ENCODE peak calls at places on chromosomes 2 and 18, in four cellular contexts. One of them, this sample, is unnamed. For H3K4me1, the result is how much of the 10 kb centered on the place peaks cover.

GRCh38 chr2:64639691-64640090 is 14.0 kb downstream of the SERTAD2 start:
- DNase-seq in upper lobe of right lung: no peak
- DNase-seq in Caco-2: no peak
- DNase-seq in left lung: no peak
- DNase-seq in this sample: no peak

GRCh38 chr2:227710986-227711385 is 6.8 kb downstream of the SLC19A3 start:
- DNase-seq in upper lobe of right lung: no peak
- DNase-seq in Caco-2: no peak
- DNase-seq in left lung: no peak
- DNase-seq in this sample: no peak

GRCh38 chr2:219562049-219563020 is 9.0 kb downstream of the OBSL1 start:
- DNase-seq in upper lobe of right lung: peak
- DNase-seq in Caco-2: no peak
- DNase-seq in left lung: no peak
- DNase-seq in this sample: no peak

GRCh38 chr2:189049709-189050108 is 75.5 kb downstream of the COL3A1 start:
- DNase-seq in upper lobe of right lung: no peak
- DNase-seq in Caco-2: no peak
- DNase-seq in left lung: no peak
- DNase-seq in this sample: no peak

GRCh38 chr2:21422050-21422449 is 298.3 kb downstream of the TDRD15 start:
- DNase-seq in upper lobe of right lung: peak
- DNase-seq in Caco-2: peak
- DNase-seq in left lung: peak
- DNase-seq in this sample: peak

GRCh38 chr2:7567646-7568045 is 650.4 kb downstream of the RNF144A start:
- DNase-seq in upper lobe of right lung: no peak
- DNase-seq in Caco-2: no peak
- DNase-seq in left lung: no peak
- DNase-seq in this sample: no peak

GRCh38 chr18:3444954-3445353 is 5.0 kb upstream of the TGIF1 start:
- DNase-seq in upper lobe of right lung: no peak
- DNase-seq in Caco-2: no peak
- DNase-seq in left lung: no peak
- DNase-seq in this sample: no peak

GRCh38 chr2:173828189-173829157 is 136.7 kb downstream of the SP3 start:
- DNase-seq in upper lobe of right lung: no peak
- DNase-seq in Caco-2: no peak
- DNase-seq in left lung: no peak
- DNase-seq in this sample: no peak

GRCh38 chr2:69169990-69170389 is 157.0 kb downstream of the ANTXR1 start:
- DNase-seq in upper lobe of right lung: no peak
- DNase-seq in Caco-2: no peak
- DNase-seq in left lung: no peak
- DNase-seq in this sample: no peak

GRCh38 chr18:22176282-22176621 is 6.9 kb downstream of the GATA6 start:
- DNase-seq in upper lobe of right lung: no peak
- DNase-seq in Caco-2: no peak
- DNase-seq in left lung: no peak
- DNase-seq in this sample: no peak

GRCh38 chr18:78636260-78636659 is 343.4 kb upstream of the SALL3 start:
- DNase-seq in upper lobe of right lung: no peak
- DNase-seq in Caco-2: no peak
- DNase-seq in left lung: no peak
- DNase-seq in this sample: no peak
- H3K4me3 ChIP-seq in upper lobe of right lung: no peak
- H3K4me3 ChIP-seq in Caco-2: no peak
- H3K4me3 ChIP-seq in left lung: no peak
- H3K4me3 ChIP-seq in this sample: no peak

GRCh38 chr2:237540823-237541222 is 25.6 kb upstream of the PRLH start:
- DNase-seq in upper lobe of right lung: no peak
- DNase-seq in Caco-2: no peak
- DNase-seq in left lung: no peak
- DNase-seq in this sample: no peak

GRCh38 chr2:237539681-237540080 is 26.7 kb upstream of the PRLH start:
- DNase-seq in upper lobe of right lung: no peak
- DNase-seq in Caco-2: no peak
- DNase-seq in left lung: no peak
- DNase-seq in this sample: no peak

GRCh38 chr2:237538001-237538720 is 28.2 kb upstream of the PRLH start:
- DNase-seq in upper lobe of right lung: no peak
- DNase-seq in Caco-2: no peak
- DNase-seq in left lung: no peak
- DNase-seq in this sample: no peak

GRCh38 chr2:237540223-237540775 is 26.1 kb upstream of the PRLH start:
- DNase-seq in upper lobe of right lung: no peak
- DNase-seq in Caco-2: no peak
- DNase-seq in left lung: no peak
- DNase-seq in this sample: no peak

DNA sequence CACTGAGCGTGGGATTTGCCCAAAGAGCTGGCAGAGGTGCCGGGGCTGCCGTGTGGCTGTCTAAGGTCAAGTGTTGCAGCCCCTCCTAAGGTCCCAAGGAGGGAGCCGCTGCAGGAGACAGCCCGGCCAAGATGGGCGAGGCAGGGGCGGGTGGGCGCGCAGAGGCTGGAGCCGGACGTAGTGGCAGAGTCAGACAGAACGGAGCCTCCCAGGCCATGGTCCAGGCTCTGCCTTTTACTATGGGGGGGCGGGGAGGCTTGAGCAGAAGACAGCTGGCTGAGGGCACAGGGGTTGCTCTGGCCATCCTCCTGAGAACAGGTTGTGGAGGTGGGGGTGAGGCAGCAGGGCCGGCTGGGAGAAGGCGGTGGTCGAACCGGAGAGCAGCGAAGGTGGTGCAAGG is 27.5 kb upstream of the PRLH start:
- DNase-seq in upper lobe of right lung: no peak
- DNase-seq in Caco-2: no peak
- DNase-seq in left lung: no peak
- DNase-seq in this sample: no peak
- H3K4me1 ChIP-seq in upper lobe of right lung: under half
- H3K4me1 ChIP-seq in Caco-2: under half
- H3K4me1 ChIP-seq in left lung: under half
- H3K4me1 ChIP-seq in this sample: under half

DNA sequence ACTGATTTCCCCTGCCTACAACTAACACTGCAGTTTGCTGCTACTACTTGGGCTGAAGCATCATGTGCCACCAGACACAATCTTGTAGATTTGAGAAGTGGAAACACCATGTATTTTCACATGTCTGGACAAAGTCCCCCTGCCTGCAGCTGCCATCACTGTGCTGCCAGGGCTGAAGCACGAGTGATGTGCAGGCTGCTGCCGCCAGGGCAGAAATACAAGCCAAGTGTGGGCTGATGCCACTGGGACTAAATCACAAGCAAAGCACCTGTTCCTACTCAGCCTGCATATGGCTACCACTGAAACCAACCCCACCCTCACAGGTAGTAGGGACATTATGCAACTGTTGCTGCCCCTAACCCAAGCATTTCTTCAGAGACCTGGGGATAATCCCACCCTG is 179.5 kb upstream of the SLC35G4 start:
- DNase-seq in upper lobe of right lung: no peak
- DNase-seq in Caco-2: no peak
- DNase-seq in left lung: no peak
- DNase-seq in this sample: no peak
- TF ChIP-seq CTCF in upper lobe of right lung: no peak
- TF ChIP-seq CTCF in Caco-2: no peak
- TF ChIP-seq CTCF in left lung: no peak
- TF ChIP-seq CTCF in this sample: no peak

GRCh38 chr18:10482985-10483949 is 28.8 kb downstream of the APCDD1 start:
- DNase-seq in upper lobe of right lung: no peak
- DNase-seq in Caco-2: no peak
- DNase-seq in left lung: no peak
- DNase-seq in this sample: no peak
- H3K4me3 ChIP-seq in upper lobe of right lung: no peak
- H3K4me3 ChIP-seq in Caco-2: no peak
- H3K4me3 ChIP-seq in left lung: no peak
- H3K4me3 ChIP-seq in this sample: no peak

GRCh38 chr2:172284209-172284608 is 143.2 kb upstream of the ITGA6 start:
- DNase-seq in upper lobe of right lung: no peak
- DNase-seq in Caco-2: peak
- DNase-seq in left lung: no peak
- DNase-seq in this sample: no peak

GRCh38 chr2:172285760-172286159 is 141.6 kb upstream of the ITGA6 start:
- DNase-seq in upper lobe of right lung: no peak
- DNase-seq in Caco-2: no peak
- DNase-seq in left lung: no peak
- DNase-seq in this sample: no peak

GRCh38 chr2:172282944-172283343 is 144.4 kb upstream of the ITGA6 start:
- DNase-seq in upper lobe of right lung: no peak
- DNase-seq in Caco-2: no peak
- DNase-seq in left lung: no peak
- DNase-seq in this sample: no peak

GRCh38 chr2:172283476-172283875 is 143.9 kb upstream of the ITGA6 start:
- DNase-seq in upper lobe of right lung: no peak
- DNase-seq in Caco-2: no peak
- DNase-seq in left lung: no peak
- DNase-seq in this sample: no peak

GRCh38 chr2:172285010-172285621 is 142.3 kb upstream of the ITGA6 start:
- DNase-seq in upper lobe of right lung: no peak
- DNase-seq in Caco-2: no peak
- DNase-seq in left lung: no peak
- DNase-seq in this sample: no peak
- H3K4me1 ChIP-seq in upper lobe of right lung: under half
- H3K4me1 ChIP-seq in Caco-2: under half
- H3K4me1 ChIP-seq in left lung: under half
- H3K4me1 ChIP-seq in this sample: under half

DNA sequence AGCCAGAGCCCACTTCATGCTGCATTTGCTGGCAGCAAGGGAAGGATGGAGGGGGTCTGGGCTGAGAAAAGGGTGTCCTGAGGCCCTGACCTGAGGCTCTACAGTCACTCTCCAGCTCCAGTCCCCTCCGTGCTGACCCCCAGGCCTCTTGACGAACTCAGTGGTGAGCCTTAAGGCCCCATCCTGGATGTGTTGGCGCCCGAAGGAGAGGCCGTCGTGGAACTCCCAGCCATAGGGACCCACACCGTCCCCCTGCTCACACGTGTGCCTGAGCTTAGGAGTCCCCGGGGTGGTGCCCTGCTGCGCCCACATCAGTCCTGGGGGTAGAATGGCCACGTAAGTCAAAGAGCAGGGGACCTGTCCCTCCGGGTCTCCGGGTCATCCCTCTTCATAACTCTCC is 776 bp downstream of the MOGS start:
- DNase-seq in upper lobe of right lung: no peak
- DNase-seq in Caco-2: no peak
- DNase-seq in left lung: no peak
- DNase-seq in this sample: no peak
- TF ChIP-seq CTCF in upper lobe of right lung: no peak
- TF ChIP-seq CTCF in Caco-2: no peak
- TF ChIP-seq CTCF in left lung: no peak
- TF ChIP-seq CTCF in this sample: no peak

GRCh38 chr2:160087854-160088745 is 25.7 kb upstream of the PLA2R1 start:
- DNase-seq in upper lobe of right lung: no peak
- DNase-seq in Caco-2: no peak
- DNase-seq in left lung: no peak
- DNase-seq in this sample: no peak
- H3K4me3 ChIP-seq in upper lobe of right lung: no peak
- H3K4me3 ChIP-seq in Caco-2: no peak
- H3K4me3 ChIP-seq in left lung: no peak
- H3K4me3 ChIP-seq in this sample: no peak